ENCODE peak calls at places on chromosomes 13 and 19, in seven cellular contexts. One of them, this sample, is unnamed.

GRCh38 chr13:70424428-70424827 is 316.2 kb upstream of the KLHL1 start:
- DNase-seq in IMR-90: no peak
- DNase-seq in trophoblast cell: no peak
- DNase-seq in mesendoderm: peak
- DNase-seq in neuronal stem cell: no peak
- DNase-seq in H1: peak
- DNase-seq in H9: peak
- DNase-seq in this sample: no peak

GRCh38 chr19:48950159-48950558 is 4.5 kb upstream of the BAX start:
- DNase-seq in IMR-90: no peak
- DNase-seq in trophoblast cell: no peak
- DNase-seq in mesendoderm: no peak
- DNase-seq in neuronal stem cell: no peak
- DNase-seq in H1: no peak
- DNase-seq in H9: no peak
- DNase-seq in this sample: no peak

GRCh38 chr13:113641426-113641825 is 16.6 kb downstream of the ATP4B start:
- DNase-seq in IMR-90: no peak
- DNase-seq in trophoblast cell: no peak
- DNase-seq in mesendoderm: no peak
- DNase-seq in neuronal stem cell: no peak
- DNase-seq in H1: no peak
- DNase-seq in H9: no peak
- DNase-seq in this sample: no peak

GRCh38 chr19:33296473-33297060 is 5.8 kb downstream of the CEBPA start:
- DNase-seq in IMR-90: no peak
- DNase-seq in trophoblast cell: no peak
- DNase-seq in mesendoderm: no peak
- DNase-seq in neuronal stem cell: no peak
- DNase-seq in H1: no peak
- DNase-seq in H9: peak
- DNase-seq in this sample: no peak

GRCh38 chr13:43307921-43308433 is 284.6 kb downstream of the DNAJC15 start:
- DNase-seq in IMR-90: peak
- DNase-seq in trophoblast cell: no peak
- DNase-seq in mesendoderm: no peak
- DNase-seq in neuronal stem cell: no peak
- DNase-seq in H1: no peak
- DNase-seq in H9: no peak
- DNase-seq in this sample: peak

GRCh38 chr13:74979703-74980102 is 502.3 kb downstream of the TBC1D4 start:
- DNase-seq in IMR-90: no peak
- DNase-seq in trophoblast cell: no peak
- DNase-seq in mesendoderm: no peak
- DNase-seq in neuronal stem cell: no peak
- DNase-seq in H1: no peak
- DNase-seq in H9: no peak
- DNase-seq in this sample: no peak

GRCh38 chr13:66933994-66934393 is 296.1 kb downstream of the PCDH9 start:
- DNase-seq in IMR-90: peak
- DNase-seq in trophoblast cell: no peak
- DNase-seq in mesendoderm: no peak
- DNase-seq in neuronal stem cell: no peak
- DNase-seq in H1: no peak
- DNase-seq in H9: no peak
- DNase-seq in this sample: peak

GRCh38 chr13:110334256-110334655 is 27.2 kb downstream of the COL4A2 start:
- DNase-seq in IMR-90: peak
- DNase-seq in trophoblast cell: peak
- DNase-seq in mesendoderm: no peak
- DNase-seq in neuronal stem cell: no peak
- DNase-seq in H1: no peak
- DNase-seq in H9: no peak
- DNase-seq in this sample: peak

GRCh38 chr13:114063545-114064515 is 68.6 kb downstream of the RASA3 start:
- DNase-seq in IMR-90: peak
- DNase-seq in trophoblast cell: no peak
- DNase-seq in mesendoderm: no peak
- DNase-seq in neuronal stem cell: no peak
- DNase-seq in H1: no peak
- DNase-seq in H9: no peak
- DNase-seq in this sample: peak

GRCh38 chr13:72952529-72953141 is 106.2 kb upstream of the KLF5 start:
- DNase-seq in IMR-90: no peak
- DNase-seq in trophoblast cell: peak
- DNase-seq in mesendoderm: peak
- DNase-seq in neuronal stem cell: no peak
- DNase-seq in H1: no peak
- DNase-seq in H9: no peak
- DNase-seq in this sample: no peak

GRCh38 chr13:40665754-40666057 is 735 bp downstream of the FOXO1 start:
- DNase-seq in IMR-90: no peak
- DNase-seq in trophoblast cell: no peak
- DNase-seq in mesendoderm: peak
- DNase-seq in neuronal stem cell: no peak
- DNase-seq in H1: no peak
- DNase-seq in H9: no peak
- DNase-seq in this sample: no peak

GRCh38 chr19:49042177-49042576 is 1.5 kb upstream of the CGB5 start:
- DNase-seq in IMR-90: no peak
- DNase-seq in trophoblast cell: no peak
- DNase-seq in mesendoderm: peak
- DNase-seq in neuronal stem cell: no peak
- DNase-seq in H1: no peak
- DNase-seq in H9: no peak
- DNase-seq in this sample: no peak

GRCh38 chr13:20390526-20391175 is 135.0 kb downstream of the CRYL1 start:
- DNase-seq in IMR-90: no peak
- DNase-seq in trophoblast cell: no peak
- DNase-seq in mesendoderm: no peak
- DNase-seq in neuronal stem cell: no peak
- DNase-seq in H1: no peak
- DNase-seq in H9: no peak
- DNase-seq in this sample: no peak

GRCh38 chr13:76968041-76968440 is 19.7 kb downstream of the ACOD1 start:
- DNase-seq in IMR-90: no peak
- DNase-seq in trophoblast cell: peak
- DNase-seq in mesendoderm: peak
- DNase-seq in neuronal stem cell: no peak
- DNase-seq in H1: no peak
- DNase-seq in H9: no peak
- DNase-seq in this sample: no peak

GRCh38 chr19:14006766-14007562 is 844 bp upstream of the RFX1 start:
- DNase-seq in IMR-90: no peak
- DNase-seq in trophoblast cell: peak
- DNase-seq in mesendoderm: no peak
- DNase-seq in neuronal stem cell: no peak
- DNase-seq in H1: peak
- DNase-seq in H9: peak
- DNase-seq in this sample: no peak

GRCh38 chr19:34651747-34652146 is 25.2 kb downstream of the SCGB2B2 start:
- DNase-seq in IMR-90: no peak
- DNase-seq in trophoblast cell: no peak
- DNase-seq in mesendoderm: no peak
- DNase-seq in neuronal stem cell: no peak
- DNase-seq in H1: no peak
- DNase-seq in H9: no peak
- DNase-seq in this sample: no peak
- H2BK5ac ChIP-seq in IMR-90: no peak
- H2BK5ac ChIP-seq in trophoblast cell: no peak
- H2BK5ac ChIP-seq in mesendoderm: no peak
- H2BK5ac ChIP-seq in neuronal stem cell: no peak
- H2BK5ac ChIP-seq in H1: no peak
- H2BK5ac ChIP-seq in H9: no peak
- H2BK5ac ChIP-seq in this sample: no peak

GRCh38 chr13:96109125-96109524 is 19.2 kb downstream of the HS6ST3 start:
- DNase-seq in IMR-90: no peak
- DNase-seq in trophoblast cell: no peak
- DNase-seq in mesendoderm: no peak
- DNase-seq in neuronal stem cell: no peak
- DNase-seq in H1: no peak
- DNase-seq in H9: no peak
- DNase-seq in this sample: no peak

GRCh38 chr13:96112936-96113335 is 23.0 kb downstream of the HS6ST3 start:
- DNase-seq in IMR-90: no peak
- DNase-seq in trophoblast cell: no peak
- DNase-seq in mesendoderm: no peak
- DNase-seq in neuronal stem cell: no peak
- DNase-seq in H1: no peak
- DNase-seq in H9: no peak
- DNase-seq in this sample: peak
- H2BK5ac ChIP-seq in IMR-90: no peak
- H2BK5ac ChIP-seq in trophoblast cell: no peak
- H2BK5ac ChIP-seq in mesendoderm: no peak
- H2BK5ac ChIP-seq in neuronal stem cell: no peak
- H2BK5ac ChIP-seq in H1: no peak
- H2BK5ac ChIP-seq in H9: no peak
- H2BK5ac ChIP-seq in this sample: no peak

GRCh38 chr13:44410328-44410859 is 36.8 kb downstream of the SERP2 start:
- DNase-seq in IMR-90: no peak
- DNase-seq in trophoblast cell: no peak
- DNase-seq in mesendoderm: no peak
- DNase-seq in neuronal stem cell: no peak
- DNase-seq in H1: no peak
- DNase-seq in H9: no peak
- DNase-seq in this sample: no peak
- H2BK5ac ChIP-seq in IMR-90: no peak
- H2BK5ac ChIP-seq in trophoblast cell: no peak
- H2BK5ac ChIP-seq in mesendoderm: no peak
- H2BK5ac ChIP-seq in neuronal stem cell: no peak
- H2BK5ac ChIP-seq in H1: no peak
- H2BK5ac ChIP-seq in H9: no peak
- H2BK5ac ChIP-seq in this sample: no peak

GRCh38 chr19:30183807-30184490 is 188.2 kb upstream of the ZNF536 start:
- DNase-seq in IMR-90: no peak
- DNase-seq in trophoblast cell: no peak
- DNase-seq in mesendoderm: no peak
- DNase-seq in neuronal stem cell: no peak
- DNase-seq in H1: no peak
- DNase-seq in H9: no peak
- DNase-seq in this sample: no peak

GRCh38 chr19:30174791-30175190 is 197.4 kb upstream of the ZNF536 start:
- DNase-seq in IMR-90: no peak
- DNase-seq in trophoblast cell: no peak
- DNase-seq in mesendoderm: no peak
- DNase-seq in neuronal stem cell: no peak
- DNase-seq in H1: no peak
- DNase-seq in H9: no peak
- DNase-seq in this sample: no peak

GRCh38 chr19:30178721-30179402 is 193.3 kb upstream of the ZNF536 start:
- DNase-seq in IMR-90: no peak
- DNase-seq in trophoblast cell: no peak
- DNase-seq in mesendoderm: no peak
- DNase-seq in neuronal stem cell: no peak
- DNase-seq in H1: no peak
- DNase-seq in H9: peak
- DNase-seq in this sample: no peak

GRCh38 chr19:30175987-30176386 is 196.2 kb upstream of the ZNF536 start:
- DNase-seq in IMR-90: no peak
- DNase-seq in trophoblast cell: no peak
- DNase-seq in mesendoderm: no peak
- DNase-seq in neuronal stem cell: no peak
- DNase-seq in H1: no peak
- DNase-seq in H9: peak
- DNase-seq in this sample: no peak

GRCh38 chr19:30180691-30181090 is 191.5 kb upstream of the ZNF536 start:
- DNase-seq in IMR-90: no peak
- DNase-seq in trophoblast cell: no peak
- DNase-seq in mesendoderm: no peak
- DNase-seq in neuronal stem cell: no peak
- DNase-seq in H1: no peak
- DNase-seq in H9: no peak
- DNase-seq in this sample: no peak
- H2BK5ac ChIP-seq in IMR-90: no peak
- H2BK5ac ChIP-seq in trophoblast cell: no peak
- H2BK5ac ChIP-seq in mesendoderm: no peak
- H2BK5ac ChIP-seq in neuronal stem cell: no peak
- H2BK5ac ChIP-seq in H1: no peak
- H2BK5ac ChIP-seq in H9: no peak
- H2BK5ac ChIP-seq in this sample: no peak

This sample was measured in mesenchymal stem cell.